ENCODE peak calls at places on chromosomes 1 and 21, in four cellular contexts. M is fibroblast of lung, U is transverse colon, H is left lung. T is an unnamed sample.

GRCh38 chr1:27350673-27351540 is 9.1 kb downstream of the SYTL1 start:
- DNase-seq in M (peak), U (peak), H (peak), T (no peak)

GRCh38 chr1:30758785-30759380 is 1.3 kb upstream of the LAPTM5 start:
- DNase-seq in M (peak), U (no peak), H (no peak), T (peak)

GRCh38 chr1:207495816-207496792 is at the start of gene CR1:
- DNase-seq in M (peak), U (peak), H (peak), T (no peak)

GRCh38 chr1:16078925-16079656 is 5.6 kb upstream of the FAM131C start:
- DNase-seq in M (peak), U (peak), H (no peak), T (peak)

GRCh38 chr1:187313115-187313514 is 484.4 kb downstream of the PLA2G4A start:
- DNase-seq in M (peak), U (no peak), H (no peak), T (no peak)

GRCh38 chr1:180228648-180229482 is 1.2 kb upstream of the LHX4 start:
- DNase-seq in M (no peak), U (no peak), H (no peak), T (no peak)

GRCh38 chr1:10522324-10522860 is 47.6 kb downstream of the PEX14 start:
- DNase-seq in M (no peak), U (no peak), H (no peak), T (no peak)

GRCh38 chr1:31703431-31704260 is at the start of gene COL16A1:
- DNase-seq in M (peak), U (peak), H (no peak), T (no peak)

GRCh38 chr1:119327436-119328155 is 41.0 kb upstream of the HAO2 start:
- DNase-seq in M (peak), U (peak), H (peak), T (no peak)

GRCh38 chr1:58095183-58095582 is 451.3 kb downstream of the OMA1 start:
- DNase-seq in M (no peak), U (no peak), H (no peak), T (no peak)

GRCh38 chr1:2175055-2175414 is 19.5 kb downstream of the FAAP20 start:
- DNase-seq in M (no peak), U (no peak), H (no peak), T (no peak)

GRCh38 chr1:208137144-208137682 is 107.0 kb downstream of the PLXNA2 start:
- DNase-seq in M (peak), U (no peak), H (no peak), T (no peak)

GRCh38 chr1:208183977-208184901 is 59.9 kb downstream of the PLXNA2 start:
- DNase-seq in M (peak), U (peak), H (no peak), T (no peak)

GRCh38 chr1:110235839-110236682 is 25.9 kb downstream of the KCNC4 start:
- DNase-seq in M (peak), U (no peak), H (no peak), T (no peak)

GRCh38 chr1:67134692-67135091 is at the start of gene C1orf141:
- DNase-seq in M (no peak), U (no peak), H (no peak), T (no peak)

GRCh38 chr1:16727190-16728111 is 12.9 kb upstream of the RNU1-4 start:
- DNase-seq in M (peak), U (peak), H (peak), T (peak)

GRCh38 chr21:38095220-38095619 is 161.6 kb upstream of the KCNJ15 start:
- DNase-seq in M (peak), U (no peak), H (no peak), T (no peak)

T was measured in GM12878.